ENCODE peak calls at places on chromosomes 7 and 10, in four cellular contexts. V is MV-4-11, P is GM12864, M is head of caudate nucleus. X is an unnamed sample.
A peak's percentile ranks its signal among the peaks of the same experiment; 100 is the strongest.

GRCh38 chr7:30463400-30464145 is 15.0 kb downstream of the NOD1 start:
- DNase-seq in V (no peak), P (peak; percentile 18), M (no peak), X (no peak)

GRCh38 chr10:96043157-96043894 is at the start of gene CCNJ:
- DNase-seq in V (peak; percentile 72), M (peak; percentile 89), P (no peak), X (peak; percentile 27)

GRCh38 chr10:124697837-124698559 is 46.2 kb downstream of the FAM53B start:
- DNase-seq in V (no peak), P (no peak), M (peak; percentile 47), X (no peak)

GRCh38 chr10:29688230-29688634 is 53.5 kb upstream of the SVIL start:
- DNase-seq in M (no peak), P (no peak), V (no peak), X (no peak)

GRCh38 chr10:80452688-80453391 is 1.3 kb upstream of the TSPAN14 start:
- DNase-seq in V (no peak), P (no peak), M (no peak), X (no peak)

GRCh38 chr10:47176206-47176902 is 123.6 kb upstream of the GDF10 start:
- DNase-seq in V (no peak), P (no peak), M (no peak), X (no peak)

GRCh38 chr10:69439350-69439739 is 11.9 kb upstream of the TSPAN15 start:
- DNase-seq in M (peak; percentile 68), V (no peak), P (no peak), X (no peak)

GRCh38 chr10:3773465-3774017 is 11.5 kb downstream of the KLF6 start:
- DNase-seq in P (no peak), V (no peak), M (no peak), X (no peak)

GRCh38 chr10:80197972-80198591 is 7.3 kb downstream of the ANXA11 start:
- DNase-seq in P (no peak), M (no peak), V (peak; percentile 52), X (no peak)

GRCh38 chr7:27647052-27647451 is 15.6 kb downstream of the HIBADH start:
- DNase-seq in M (no peak), P (no peak), V (no peak), X (no peak)

GRCh38 chr7:151736403-151736909 is 140.5 kb downstream of the PRKAG2 start:
- DNase-seq in V (no peak), M (no peak), P (no peak), X (peak; percentile 96)

GRCh38 chr10:101793526-101793925 is 10.3 kb upstream of the NPM3 start:
- DNase-seq in V (no peak), M (no peak), P (no peak), X (no peak)

GRCh38 chr10:27482984-27483956 is 20.8 kb upstream of the RAB18 start:
- DNase-seq in M (no peak), V (no peak), P (no peak), X (no peak)

GRCh38 chr10:113273151-113273876 is 279.5 kb upstream of the HABP2 start:
- DNase-seq in V (peak; percentile 92), P (no peak), M (peak; percentile 64), X (no peak)

GRCh38 chr7:125568799-125569198 is 639.2 kb upstream of the POT1 start:
- DNase-seq in V (peak; percentile 54), P (peak; percentile 42), M (no peak), X (no peak)

GRCh38 chr7:3259711-3260424 is 41.2 kb upstream of the SDK1 start:
- DNase-seq in V (no peak), P (no peak), M (no peak), X (no peak)

GRCh38 chr10:86311900-86312299 is 54.7 kb downstream of the GRID1 start:
- DNase-seq in P (no peak), M (no peak), V (no peak), X (no peak)

GRCh38 chr7:99030951-99031350 is 113.0 kb downstream of the SMURF1 start:
- DNase-seq in P (no peak), M (no peak), V (no peak), X (no peak)

GRCh38 chr10:121708921-121709625 is 110.8 kb upstream of the FGFR2 start:
- DNase-seq in V (no peak), M (no peak), P (no peak), X (no peak)

GRCh38 chr10:101485681-101486554 is 102.1 kb downstream of the POLL start:
- DNase-seq in P (no peak), M (peak; percentile 53), V (no peak), X (no peak)

GRCh38 chr10:49189422-49189821 is 1.2 kb upstream of the TMEM273 start:
- DNase-seq in M (no peak), P (no peak), V (no peak), X (no peak)

GRCh38 chr10:83176901-83177300 is 962.4 kb upstream of the GHITM start:
- DNase-seq in V (no peak), P (no peak), M (no peak), X (no peak)

GRCh38 chr7:5274441-5274840 is 8.3 kb upstream of the SLC29A4 start:
- DNase-seq in M (no peak), P (no peak), V (no peak), X (no peak)

GRCh38 chr7:121080257-121080912 is 91.9 kb downstream of the CPED1 start:
- DNase-seq in P (no peak), M (no peak), V (no peak), X (no peak)

GRCh38 chr7:114392686-114393085 is 21.9 kb upstream of the FOXP2 start:
- DNase-seq in V (no peak), P (no peak), M (no peak), X (no peak)

GRCh38 chr7:143392875-143393266 is 11.7 kb downstream of the ZYX start:
- DNase-seq in M (no peak), V (no peak), P (no peak), X (no peak)

GRCh38 chr10:33388805-33389204 is 54.3 kb upstream of the NRP1 start:
- DNase-seq in P (no peak), M (no peak), V (no peak), X (no peak)

GRCh38 chr7:7051221-7051877 is 131.0 kb upstream of the C1GALT1 start:
- DNase-seq in P (peak; percentile 7), M (no peak), V (peak; percentile 94), X (no peak)

GRCh38 chr7:38798552-38799267 is 110.3 kb downstream of the VPS41 start:
- DNase-seq in M (no peak), V (no peak), P (no peak), X (no peak)

GRCh38 chr7:82566752-82567151 is 123.2 kb upstream of the CACNA2D1 start:
- DNase-seq in V (no peak), M (no peak), P (no peak), X (peak; percentile 7)